ENCODE peak calls at places on chromosomes 16 and 17, in nine cellular contexts. One of them, this sample, is unnamed.

GRCh38 chr17:4858068-4858879 is 25.1 kb downstream of the MINK1 start:
- DNase-seq in ovary: no peak
- DNase-seq in endodermal cell: peak; percentile 66
- DNase-seq in psoas muscle: no peak
- DNase-seq in fibroblast of mammary gland: no peak
- DNase-seq in stomach: no peak
- DNase-seq in astrocyte of the cerebellum: no peak
- DNase-seq in thoracic aorta: no peak
- DNase-seq in AG10803: no peak
- DNase-seq in this sample: peak; percentile 36

GRCh38 chr17:76428511-76428910 is 24.4 kb downstream of the UBE2O start:
- DNase-seq in ovary: no peak
- DNase-seq in endodermal cell: no peak
- DNase-seq in psoas muscle: no peak
- DNase-seq in fibroblast of mammary gland: peak; percentile 44
- DNase-seq in stomach: no peak
- DNase-seq in astrocyte of the cerebellum: no peak
- DNase-seq in thoracic aorta: no peak
- DNase-seq in AG10803: no peak
- DNase-seq in this sample: no peak

GRCh38 chr16:31513126-31513525 is 4.9 kb upstream of the RUSF1 start:
- DNase-seq in ovary: no peak
- DNase-seq in endodermal cell: no peak
- DNase-seq in psoas muscle: no peak
- DNase-seq in fibroblast of mammary gland: peak; percentile 49
- DNase-seq in stomach: no peak
- DNase-seq in astrocyte of the cerebellum: no peak
- DNase-seq in thoracic aorta: no peak
- DNase-seq in AG10803: peak; percentile 82
- DNase-seq in this sample: peak; percentile 74

GRCh38 chr16:66274335-66275110 is 92.0 kb upstream of the CDH5 start:
- DNase-seq in ovary: no peak
- DNase-seq in endodermal cell: peak; percentile 46
- DNase-seq in psoas muscle: no peak
- DNase-seq in fibroblast of mammary gland: peak; percentile 44
- DNase-seq in stomach: no peak
- DNase-seq in astrocyte of the cerebellum: no peak
- DNase-seq in thoracic aorta: no peak
- DNase-seq in AG10803: peak; percentile 38
- DNase-seq in this sample: peak; percentile 52

GRCh38 chr17:57634713-57635465 is 110.2 kb downstream of the CCDC182 start:
- DNase-seq in ovary: no peak
- DNase-seq in endodermal cell: no peak
- DNase-seq in psoas muscle: no peak
- DNase-seq in fibroblast of mammary gland: peak; percentile 53
- DNase-seq in stomach: no peak
- DNase-seq in astrocyte of the cerebellum: no peak
- DNase-seq in thoracic aorta: no peak
- DNase-seq in AG10803: peak; percentile 8
- DNase-seq in this sample: peak; percentile 28

GRCh38 chr16:4525634-4526277 is 12.8 kb downstream of the CDIP1 start:
- DNase-seq in ovary: no peak
- DNase-seq in endodermal cell: no peak
- DNase-seq in psoas muscle: no peak
- DNase-seq in fibroblast of mammary gland: no peak
- DNase-seq in stomach: no peak
- DNase-seq in astrocyte of the cerebellum: no peak
- DNase-seq in thoracic aorta: no peak
- DNase-seq in AG10803: no peak
- DNase-seq in this sample: no peak

GRCh38 chr17:75908201-75908600 is 3.5 kb upstream of the MRPL38 start:
- DNase-seq in ovary: no peak
- DNase-seq in endodermal cell: no peak
- DNase-seq in psoas muscle: no peak
- DNase-seq in fibroblast of mammary gland: no peak
- DNase-seq in stomach: no peak
- DNase-seq in astrocyte of the cerebellum: no peak
- DNase-seq in thoracic aorta: no peak
- DNase-seq in AG10803: peak; percentile 59
- DNase-seq in this sample: no peak

GRCh38 chr17:1730345-1731193 is 6.1 kb downstream of the WDR81 start:
- DNase-seq in ovary: peak; percentile 96
- DNase-seq in endodermal cell: no peak
- DNase-seq in psoas muscle: peak; percentile 92
- DNase-seq in fibroblast of mammary gland: peak; percentile 98
- DNase-seq in stomach: peak; percentile 61
- DNase-seq in astrocyte of the cerebellum: peak; percentile 39
- DNase-seq in thoracic aorta: no peak
- DNase-seq in AG10803: peak; percentile 82
- DNase-seq in this sample: peak; percentile 67

GRCh38 chr16:4420703-4421102 is 4.3 kb upstream of the CORO7 start:
- DNase-seq in ovary: no peak
- DNase-seq in endodermal cell: no peak
- DNase-seq in psoas muscle: no peak
- DNase-seq in fibroblast of mammary gland: no peak
- DNase-seq in stomach: no peak
- DNase-seq in astrocyte of the cerebellum: no peak
- DNase-seq in thoracic aorta: no peak
- DNase-seq in AG10803: no peak
- DNase-seq in this sample: no peak

GRCh38 chr16:50861926-50862325 is 120.0 kb downstream of the CYLD start:
- DNase-seq in ovary: no peak
- DNase-seq in endodermal cell: no peak
- DNase-seq in psoas muscle: no peak
- DNase-seq in fibroblast of mammary gland: peak; percentile 17
- DNase-seq in stomach: no peak
- DNase-seq in astrocyte of the cerebellum: peak; percentile 73
- DNase-seq in thoracic aorta: no peak
- DNase-seq in AG10803: peak; percentile 21
- DNase-seq in this sample: peak; percentile 52

GRCh38 chr16:28977703-28978641 is 3.4 kb downstream of the SPNS1 start:
- DNase-seq in ovary: no peak
- DNase-seq in endodermal cell: peak; percentile 78
- DNase-seq in psoas muscle: no peak
- DNase-seq in fibroblast of mammary gland: no peak
- DNase-seq in stomach: no peak
- DNase-seq in astrocyte of the cerebellum: no peak
- DNase-seq in thoracic aorta: no peak
- DNase-seq in AG10803: no peak
- DNase-seq in this sample: peak; percentile 32

GRCh38 chr16:35391328-35391727 is 1931.9 kb downstream of the TP53TG3F start:
- DNase-seq in ovary: no peak
- DNase-seq in endodermal cell: peak; percentile 69
- DNase-seq in psoas muscle: peak; percentile 16
- DNase-seq in fibroblast of mammary gland: peak; percentile 20
- DNase-seq in stomach: no peak
- DNase-seq in astrocyte of the cerebellum: no peak
- DNase-seq in thoracic aorta: no peak
- DNase-seq in AG10803: peak; percentile 33
- DNase-seq in this sample: peak; percentile 62

GRCh38 chr17:10516065-10516464 is 2.3 kb downstream of the MYH1 start:
- DNase-seq in ovary: no peak
- DNase-seq in endodermal cell: no peak
- DNase-seq in psoas muscle: no peak
- DNase-seq in fibroblast of mammary gland: peak; percentile 9
- DNase-seq in stomach: no peak
- DNase-seq in astrocyte of the cerebellum: no peak
- DNase-seq in thoracic aorta: no peak
- DNase-seq in AG10803: no peak
- DNase-seq in this sample: no peak

GRCh38 chr17:2215616-2216364 is 87.8 kb downstream of the SMG6 start:
- DNase-seq in ovary: peak; percentile 80
- DNase-seq in endodermal cell: peak; percentile 78
- DNase-seq in psoas muscle: peak; percentile 67
- DNase-seq in fibroblast of mammary gland: peak; percentile 96
- DNase-seq in stomach: peak; percentile 57
- DNase-seq in astrocyte of the cerebellum: peak; percentile 95
- DNase-seq in thoracic aorta: no peak
- DNase-seq in AG10803: peak; percentile 99
- DNase-seq in this sample: peak; percentile 58

GRCh38 chr16:4245400-4245799 is 3.5 kb upstream of the SRL start:
- DNase-seq in ovary: no peak
- DNase-seq in endodermal cell: no peak
- DNase-seq in psoas muscle: no peak
- DNase-seq in fibroblast of mammary gland: peak; percentile 56
- DNase-seq in stomach: no peak
- DNase-seq in astrocyte of the cerebellum: no peak
- DNase-seq in thoracic aorta: no peak
- DNase-seq in AG10803: peak; percentile 43
- DNase-seq in this sample: no peak

GRCh38 chr17:62179525-62180161 is 114.6 kb upstream of the MED13 start:
- DNase-seq in ovary: no peak
- DNase-seq in endodermal cell: no peak
- DNase-seq in psoas muscle: no peak
- DNase-seq in fibroblast of mammary gland: peak; percentile 72
- DNase-seq in stomach: no peak
- DNase-seq in astrocyte of the cerebellum: no peak
- DNase-seq in thoracic aorta: no peak
- DNase-seq in AG10803: peak; percentile 18
- DNase-seq in this sample: peak; percentile 90

GRCh38 chr17:15999974-16000827 is 577 bp downstream of the TTC19 start:
- DNase-seq in ovary: peak; percentile 41
- DNase-seq in endodermal cell: no peak
- DNase-seq in psoas muscle: no peak
- DNase-seq in fibroblast of mammary gland: peak; percentile 33
- DNase-seq in stomach: no peak
- DNase-seq in astrocyte of the cerebellum: no peak
- DNase-seq in thoracic aorta: no peak
- DNase-seq in AG10803: peak; percentile 17
- DNase-seq in this sample: peak; percentile 44
- TF ChIP-seq CTCF in ovary: no peak
- TF ChIP-seq CTCF in endodermal cell: no peak
- TF ChIP-seq CTCF in psoas muscle: no peak
- TF ChIP-seq CTCF in fibroblast of mammary gland: no peak
- TF ChIP-seq CTCF in stomach: no peak
- TF ChIP-seq CTCF in astrocyte of the cerebellum: no peak
- TF ChIP-seq CTCF in thoracic aorta: no peak
- TF ChIP-seq CTCF in AG10803: no peak
- TF ChIP-seq CTCF in this sample: no peak

GRCh38 chr16:86834451-86835035 is 256.2 kb downstream of the FOXL1 start:
- DNase-seq in ovary: no peak
- DNase-seq in endodermal cell: peak; percentile 89
- DNase-seq in psoas muscle: no peak
- DNase-seq in fibroblast of mammary gland: peak; percentile 71
- DNase-seq in stomach: no peak
- DNase-seq in astrocyte of the cerebellum: no peak
- DNase-seq in thoracic aorta: no peak
- DNase-seq in AG10803: peak; percentile 35
- DNase-seq in this sample: no peak
- TF ChIP-seq CTCF in ovary: no peak
- TF ChIP-seq CTCF in endodermal cell: peak; percentile 80
- TF ChIP-seq CTCF in psoas muscle: no peak
- TF ChIP-seq CTCF in fibroblast of mammary gland: no peak
- TF ChIP-seq CTCF in stomach: no peak
- TF ChIP-seq CTCF in astrocyte of the cerebellum: peak; percentile 46
- TF ChIP-seq CTCF in thoracic aorta: peak; percentile 31
- TF ChIP-seq CTCF in AG10803: peak; percentile 38
- TF ChIP-seq CTCF in this sample: peak; percentile 21

DNA sequence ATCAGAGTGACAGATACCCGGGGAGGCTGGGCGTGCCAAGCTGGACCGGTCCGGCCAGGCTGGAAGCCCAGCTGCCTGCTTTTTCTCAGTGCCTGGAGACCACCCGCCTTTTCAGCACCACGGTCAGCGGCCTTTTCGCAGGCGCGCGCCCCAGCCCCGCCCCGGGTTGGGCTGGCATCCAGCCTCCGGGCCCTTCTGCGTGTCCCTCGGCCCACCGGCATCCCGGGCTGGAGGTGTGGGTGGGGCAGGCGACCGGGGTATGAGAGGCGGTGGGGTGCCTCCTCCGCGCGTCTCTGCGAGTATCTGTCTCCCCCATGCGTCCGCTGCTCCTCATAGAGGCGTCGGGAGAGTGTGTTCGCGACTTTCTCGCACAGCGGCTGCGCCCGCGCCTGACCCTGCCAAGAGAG is 102.5 kb downstream of the MRM1 start:
- DNase-seq in ovary: no peak
- DNase-seq in endodermal cell: peak; percentile 98
- DNase-seq in psoas muscle: peak; percentile 27
- DNase-seq in fibroblast of mammary gland: peak; percentile 10
- DNase-seq in stomach: no peak
- DNase-seq in astrocyte of the cerebellum: no peak
- DNase-seq in thoracic aorta: no peak
- DNase-seq in AG10803: no peak
- DNase-seq in this sample: peak; percentile 54
- TF ChIP-seq CTCF in ovary: no peak
- TF ChIP-seq CTCF in endodermal cell: no peak
- TF ChIP-seq CTCF in psoas muscle: no peak
- TF ChIP-seq CTCF in fibroblast of mammary gland: no peak
- TF ChIP-seq CTCF in stomach: no peak
- TF ChIP-seq CTCF in astrocyte of the cerebellum: no peak
- TF ChIP-seq CTCF in thoracic aorta: no peak
- TF ChIP-seq CTCF in AG10803: no peak
- TF ChIP-seq CTCF in this sample: no peak

GRCh38 chr17:44218344-44219125 is 940 bp downstream of the UBTF start:
- DNase-seq in ovary: peak; percentile 90
- DNase-seq in endodermal cell: peak; percentile 91
- DNase-seq in psoas muscle: peak; percentile 90
- DNase-seq in fibroblast of mammary gland: peak; percentile 84
- DNase-seq in stomach: peak; percentile 91
- DNase-seq in astrocyte of the cerebellum: peak; percentile 64
- DNase-seq in thoracic aorta: no peak
- DNase-seq in AG10803: peak; percentile 89
- DNase-seq in this sample: peak; percentile 91

GRCh38 chr17:44219636-44220210 is at the start of gene UBTF:
- DNase-seq in ovary: peak; percentile 81
- DNase-seq in endodermal cell: peak; percentile 93
- DNase-seq in psoas muscle: peak; percentile 71
- DNase-seq in fibroblast of mammary gland: no peak
- DNase-seq in stomach: peak; percentile 62
- DNase-seq in astrocyte of the cerebellum: no peak
- DNase-seq in thoracic aorta: no peak
- DNase-seq in AG10803: peak; percentile 69
- DNase-seq in this sample: peak; percentile 67

GRCh38 chr17:44217738-44218343 is 1.6 kb downstream of the UBTF start:
- DNase-seq in ovary: no peak
- DNase-seq in endodermal cell: no peak
- DNase-seq in psoas muscle: peak; percentile 40
- DNase-seq in fibroblast of mammary gland: no peak
- DNase-seq in stomach: no peak
- DNase-seq in astrocyte of the cerebellum: no peak
- DNase-seq in thoracic aorta: no peak
- DNase-seq in AG10803: no peak
- DNase-seq in this sample: no peak

GRCh38 chr17:44220211-44221071 is 966 bp upstream of the UBTF start:
- DNase-seq in ovary: peak; percentile 52
- DNase-seq in endodermal cell: peak; percentile 81
- DNase-seq in psoas muscle: peak; percentile 58
- DNase-seq in fibroblast of mammary gland: peak; percentile 41
- DNase-seq in stomach: peak; percentile 52
- DNase-seq in astrocyte of the cerebellum: no peak
- DNase-seq in thoracic aorta: no peak
- DNase-seq in AG10803: peak; percentile 55
- DNase-seq in this sample: peak; percentile 59

DNA sequence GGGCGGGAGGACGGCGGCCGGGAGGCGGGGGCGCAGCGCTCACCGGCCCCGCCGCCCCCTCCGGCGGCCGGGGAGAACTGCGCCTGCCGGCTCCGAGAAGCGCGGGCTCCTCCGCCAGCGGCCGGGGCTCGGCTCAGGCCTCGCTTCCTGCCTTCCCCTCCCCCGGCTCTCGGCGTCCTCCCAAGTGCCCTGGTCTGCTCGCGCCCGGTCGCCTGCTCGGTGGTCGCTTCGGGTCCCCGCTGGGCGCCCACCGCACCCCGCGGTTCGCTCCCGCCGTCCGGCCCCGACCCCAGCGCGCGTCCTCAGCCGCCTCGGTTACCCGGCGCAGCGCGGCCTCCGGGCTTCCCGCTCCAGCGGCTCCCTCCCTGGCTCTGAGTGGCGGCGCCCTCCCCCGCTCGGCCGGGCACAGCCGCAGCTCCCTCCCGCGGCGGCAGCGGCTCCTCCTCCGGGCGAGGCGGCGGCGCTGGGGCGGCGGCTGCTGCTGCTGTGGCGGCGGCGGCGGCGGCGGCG is 294 bp downstream of the UBTF start:
- DNase-seq in ovary: peak; percentile 75
- DNase-seq in endodermal cell: peak; percentile 87
- DNase-seq in psoas muscle: peak; percentile 80
- DNase-seq in fibroblast of mammary gland: peak; percentile 63
- DNase-seq in stomach: peak; percentile 71
- DNase-seq in astrocyte of the cerebellum: peak; percentile 31
- DNase-seq in thoracic aorta: no peak
- DNase-seq in AG10803: peak; percentile 66
- DNase-seq in this sample: peak; percentile 75
- TF ChIP-seq CTCF in ovary: no peak
- TF ChIP-seq CTCF in endodermal cell: peak; percentile 66
- TF ChIP-seq CTCF in psoas muscle: peak; percentile 62
- TF ChIP-seq CTCF in fibroblast of mammary gland: no peak
- TF ChIP-seq CTCF in stomach: no peak
- TF ChIP-seq CTCF in astrocyte of the cerebellum: peak; percentile 30
- TF ChIP-seq CTCF in thoracic aorta: peak; percentile 66
- TF ChIP-seq CTCF in AG10803: peak; percentile 12
- TF ChIP-seq CTCF in this sample: no peak